ENCODE peak calls at places on chromosomes 13 and 19, in five cellular contexts. F, S, T, I and V are unnamed samples.
A peak's percentile ranks its signal among the peaks of the same experiment; 100 is the strongest.

GRCh38 chr13:24053505-24054251 is 106.8 kb upstream of the SPATA13 start:
- DNase-seq in F (peak; percentile 87), I (peak; percentile 72), T (peak; percentile 75), S (peak; percentile 55), V (peak; percentile 79)

GRCh38 chr19:38815059-38816001 is 2.6 kb upstream of the LGALS4 start:
- DNase-seq in S (no peak), T (no peak), F (peak; percentile 53), I (no peak), V (no peak)

GRCh38 chr19:17841810-17842662 is 5.7 kb downstream of the JAK3 start:
- DNase-seq in S (peak; percentile 96), I (peak; percentile 84), F (peak; percentile 99), T (peak; percentile 86), V (peak; percentile 91)

GRCh38 chr19:53980553-53981407 is 10.7 kb upstream of the CACNG6 start:
- DNase-seq in S (peak; percentile 94), T (no peak), F (peak; percentile 95), I (no peak), V (peak; percentile 55)

GRCh38 chr13:20174656-20175405 is 14.0 kb upstream of the GJA3 start:
- DNase-seq in S (peak; percentile 82), T (peak; percentile 89), F (peak; percentile 54), I (peak; percentile 86), V (peak; percentile 93)

GRCh38 chr19:2720777-2721569 is at the start of gene DIRAS1:
- DNase-seq in S (no peak), T (no peak), F (peak; percentile 63), I (no peak), V (no peak)

GRCh38 chr19:1063030-1063908 is 3.7 kb upstream of the ARHGAP45 start:
- DNase-seq in S (peak; percentile 31), T (no peak), F (no peak), I (peak; percentile 64), V (no peak)

GRCh38 chr13:42660367-42660965 is 86.5 kb downstream of the TNFSF11 start:
- DNase-seq in F (no peak), T (no peak), S (no peak), I (no peak), V (no peak)

GRCh38 chr19:898663-899062 is 5.4 kb downstream of the RNU6-9 start:
- DNase-seq in T (no peak), F (no peak), S (no peak), I (peak; percentile 45), V (no peak)

GRCh38 chr19:3768748-3769099 is 3.3 kb downstream of the RAX2 start:
- DNase-seq in T (no peak), S (no peak), F (no peak), I (no peak), V (no peak)

GRCh38 chr19:6103217-6103644 is 7.1 kb downstream of the RFX2 start:
- DNase-seq in F (no peak), I (no peak), S (peak; percentile 51), T (peak; percentile 85), V (no peak)

GRCh38 chr13:109331898-109332297 is 454.5 kb downstream of the IRS2 start:
- DNase-seq in T (no peak), I (no peak), S (peak; percentile 49), F (no peak), V (no peak)

GRCh38 chr19:31332096-31332495 is 17.1 kb downstream of the TSHZ3 start:
- DNase-seq in S (no peak), T (peak; percentile 17), F (no peak), I (no peak), V (no peak)

GRCh38 chr13:50222569-50223332 is 207.5 kb downstream of the KCNRG start:
- DNase-seq in F (no peak), T (peak; percentile 67), S (peak; percentile 37), I (peak; percentile 18), V (no peak)

GRCh38 chr19:41595258-41595889 is 19.4 kb downstream of the CEACAM21 start:
- DNase-seq in I (peak; percentile 78), T (peak; percentile 53), S (peak; percentile 58), F (peak; percentile 54), V (peak; percentile 82)

GRCh38 chr13:111058796-111059506 is 56.2 kb upstream of the ARHGEF7 start:
- DNase-seq in S (peak; percentile 31), T (no peak), I (no peak), F (peak; percentile 49), V (no peak)

GRCh38 chr13:109743706-109744453 is 42.5 kb downstream of the IRS2 start:
- DNase-seq in F (peak; percentile 43), I (peak; percentile 22), T (no peak), S (peak; percentile 82), V (peak; percentile 79)

GRCh38 chr19:2455481-2456300 is 1.1 kb downstream of the LMNB2 start:
- DNase-seq in S (no peak), I (peak; percentile 73), F (no peak), T (peak; percentile 49), V (peak; percentile 26)

GRCh38 chr19:5494780-5495179 is 39.6 kb downstream of the ZNRF4 start:
- DNase-seq in T (no peak), F (no peak), S (no peak), I (no peak), V (no peak)

GRCh38 chr19:10111405-10111811 is at the start of gene P2RY11:
- DNase-seq in S (no peak), T (no peak), F (no peak), I (peak; percentile 76), V (no peak)

GRCh38 chr13:29538625-29538976 is 56.9 kb downstream of the SLC7A1 start:
- DNase-seq in T (no peak), S (no peak), I (no peak), F (no peak), V (no peak)

GRCh38 chr19:9885077-9885552 is 50.0 kb downstream of the PIN1 start:
- DNase-seq in T (no peak), I (no peak), F (no peak), S (no peak), V (no peak)